ENCODE peak calls at places on chromosomes 6 and 20, in eight cellular contexts. Y is effector memory CD8-positive, alpha-beta T cell; B is AG09319; O is CD4-positive, alpha-beta T cell; A is naive thymus-derived CD8-positive, alpha-beta T cell; I is stimulated activated CD4-positive, alpha-beta T cell treated with anti-CD3 and anti-CD28 coated beads, TNF-alpha, amount 100 ng/mL, for 48 hours; L is tibial nerve; Q is Panc1. K is an unnamed sample.

GRCh38 chr6:104473021-104473429 is 386.7 kb downstream of the HACE1 start:
- DNase-seq in Y (no peak), B (no peak), O (no peak), A (no peak), I (no peak), L (no peak), Q (no peak), K (no peak)

GRCh38 chr6:116144590-116144989 is 18.7 kb upstream of the COL10A1 start:
- DNase-seq in Y (no peak), B (no peak), O (no peak), A (no peak), I (no peak), L (no peak), Q (no peak), K (no peak)

GRCh38 chr20:57264151-57264792 is 2.2 kb downstream of the BMP7 start:
- DNase-seq in Y (no peak), B (no peak), O (no peak), A (no peak), I (no peak), L (no peak), Q (no peak), K (no peak)

GRCh38 chr20:52923123-52923543 is 49.0 kb upstream of the TSHZ2 start:
- DNase-seq in Y (no peak), B (peak), O (no peak), A (no peak), I (no peak), L (no peak), Q (peak), K (no peak)

GRCh38 chr20:47557218-47557617 is 55.5 kb downstream of the NCOA3 start:
- DNase-seq in Y (no peak), B (no peak), O (no peak), A (no peak), I (no peak), L (no peak), Q (no peak), K (no peak)

GRCh38 chr20:63016514-63017075 is 9.8 kb upstream of the BHLHE23 start:
- DNase-seq in Y (no peak), B (no peak), O (no peak), A (no peak), I (no peak), L (no peak), Q (no peak), K (no peak)

GRCh38 chr6:71134929-71135642 is 153.5 kb upstream of the OGFRL1 start:
- DNase-seq in Y (no peak), B (no peak), O (no peak), A (no peak), I (no peak), L (no peak), Q (no peak), K (no peak)

GRCh38 chr6:27940766-27941165 is 16.3 kb upstream of the OR2B6 start:
- DNase-seq in Y (no peak), B (no peak), O (no peak), A (no peak), I (no peak), L (no peak), Q (no peak), K (no peak)

GRCh38 chr6:131910219-131910589 is 41.0 kb downstream of the CCN2 start:
- DNase-seq in Y (no peak), B (no peak), O (no peak), A (no peak), I (no peak), L (no peak), Q (no peak), K (no peak)

GRCh38 chr6:157906537-157907061 is 75.1 kb upstream of the SYNJ2 start:
- DNase-seq in Y (no peak), B (peak), O (no peak), A (no peak), I (no peak), L (no peak), Q (no peak), K (no peak)

GRCh38 chr20:12970372-12970821 is 38.4 kb upstream of the SPTLC3 start:
- DNase-seq in Y (no peak), B (peak), O (no peak), A (no peak), I (no peak), L (peak), Q (peak), K (no peak)

GRCh38 chr20:64001607-64002011 is 20.7 kb downstream of the PRPF6 start:
- DNase-seq in Y (no peak), B (no peak), O (no peak), A (no peak), I (no peak), L (no peak), Q (no peak), K (no peak)

GRCh38 chr6:81767163-81768000 is 14.9 kb upstream of the TENT5A start:
- DNase-seq in Y (no peak), B (no peak), O (no peak), A (no peak), I (no peak), L (no peak), Q (no peak), K (no peak)

GRCh38 chr6:155224618-155225017 is 39.2 kb upstream of the CLDN20 start:
- DNase-seq in Y (no peak), B (no peak), O (no peak), A (no peak), I (no peak), L (no peak), Q (no peak), K (no peak)

K was measured in T-cell.